ENCODE peak calls at places on chromosomes 7 and 10, in nine cellular contexts. One of them, this sample, is unnamed.

GRCh38 chr10:35040761-35041501 is 49.2 kb downstream of the CUL2 start:
- DNase-seq in NT2/D1: no peak
- DNase-seq in activated CD8-positive, alpha-beta memory T cell treated with anti-CD3 and anti-CD28 coated beads for 4 hours: no peak
- DNase-seq in posterior vena cava: no peak
- DNase-seq in GM12865: no peak
- DNase-seq in cardiac muscle cell: no peak
- DNase-seq in cardiac fibroblast: peak
- DNase-seq in caudate nucleus: no peak
- DNase-seq in HCEC 1CT: peak
- DNase-seq in this sample: no peak

GRCh38 chr10:47282005-47282656 is 17.9 kb upstream of the GDF10 start:
- DNase-seq in NT2/D1: no peak
- DNase-seq in activated CD8-positive, alpha-beta memory T cell treated with anti-CD3 and anti-CD28 coated beads for 4 hours: no peak
- DNase-seq in posterior vena cava: no peak
- DNase-seq in GM12865: no peak
- DNase-seq in cardiac muscle cell: no peak
- DNase-seq in cardiac fibroblast: no peak
- DNase-seq in caudate nucleus: no peak
- DNase-seq in HCEC 1CT: no peak
- DNase-seq in this sample: no peak

GRCh38 chr10:54284526-54285193 is 516.4 kb downstream of the PCDH15 start:
- DNase-seq in NT2/D1: no peak
- DNase-seq in activated CD8-positive, alpha-beta memory T cell treated with anti-CD3 and anti-CD28 coated beads for 4 hours: no peak
- DNase-seq in posterior vena cava: no peak
- DNase-seq in GM12865: no peak
- DNase-seq in cardiac muscle cell: no peak
- DNase-seq in cardiac fibroblast: no peak
- DNase-seq in caudate nucleus: no peak
- DNase-seq in HCEC 1CT: no peak
- DNase-seq in this sample: no peak

GRCh38 chr10:21516270-21517131 is 9.0 kb downstream of the SKIDA1 start:
- DNase-seq in NT2/D1: no peak
- DNase-seq in activated CD8-positive, alpha-beta memory T cell treated with anti-CD3 and anti-CD28 coated beads for 4 hours: no peak
- DNase-seq in posterior vena cava: peak
- DNase-seq in GM12865: peak
- DNase-seq in cardiac muscle cell: peak
- DNase-seq in cardiac fibroblast: peak
- DNase-seq in caudate nucleus: peak
- DNase-seq in HCEC 1CT: peak
- DNase-seq in this sample: peak

GRCh38 chr7:19404912-19405329 is 259.7 kb upstream of the FERD3L start:
- DNase-seq in NT2/D1: peak
- DNase-seq in activated CD8-positive, alpha-beta memory T cell treated with anti-CD3 and anti-CD28 coated beads for 4 hours: no peak
- DNase-seq in posterior vena cava: no peak
- DNase-seq in GM12865: no peak
- DNase-seq in cardiac muscle cell: peak
- DNase-seq in cardiac fibroblast: peak
- DNase-seq in caudate nucleus: no peak
- DNase-seq in HCEC 1CT: peak
- DNase-seq in this sample: no peak

GRCh38 chr7:156739596-156739995 is 99.0 kb downstream of the RNF32 start:
- DNase-seq in NT2/D1: no peak
- DNase-seq in activated CD8-positive, alpha-beta memory T cell treated with anti-CD3 and anti-CD28 coated beads for 4 hours: no peak
- DNase-seq in posterior vena cava: no peak
- DNase-seq in GM12865: no peak
- DNase-seq in cardiac muscle cell: no peak
- DNase-seq in cardiac fibroblast: no peak
- DNase-seq in caudate nucleus: no peak
- DNase-seq in HCEC 1CT: no peak
- DNase-seq in this sample: no peak

GRCh38 chr7:69817096-69817495 is 218.8 kb downstream of the AUTS2 start:
- DNase-seq in NT2/D1: no peak
- DNase-seq in activated CD8-positive, alpha-beta memory T cell treated with anti-CD3 and anti-CD28 coated beads for 4 hours: no peak
- DNase-seq in posterior vena cava: no peak
- DNase-seq in GM12865: no peak
- DNase-seq in cardiac muscle cell: no peak
- DNase-seq in cardiac fibroblast: peak
- DNase-seq in caudate nucleus: no peak
- DNase-seq in HCEC 1CT: no peak
- DNase-seq in this sample: no peak

GRCh38 chr7:90686146-90686545 is 90.0 kb downstream of the CDK14 start:
- DNase-seq in NT2/D1: no peak
- DNase-seq in activated CD8-positive, alpha-beta memory T cell treated with anti-CD3 and anti-CD28 coated beads for 4 hours: no peak
- DNase-seq in posterior vena cava: no peak
- DNase-seq in GM12865: no peak
- DNase-seq in cardiac muscle cell: no peak
- DNase-seq in cardiac fibroblast: no peak
- DNase-seq in caudate nucleus: no peak
- DNase-seq in HCEC 1CT: no peak
- DNase-seq in this sample: no peak

GRCh38 chr10:124005991-124006392 is 87.4 kb downstream of the CHST15 start:
- DNase-seq in NT2/D1: no peak
- DNase-seq in activated CD8-positive, alpha-beta memory T cell treated with anti-CD3 and anti-CD28 coated beads for 4 hours: no peak
- DNase-seq in posterior vena cava: peak
- DNase-seq in GM12865: no peak
- DNase-seq in cardiac muscle cell: no peak
- DNase-seq in cardiac fibroblast: no peak
- DNase-seq in caudate nucleus: no peak
- DNase-seq in HCEC 1CT: no peak
- DNase-seq in this sample: no peak

GRCh38 chr7:34225193-34225592 is 319.9 kb downstream of the BMPER start:
- DNase-seq in NT2/D1: peak
- DNase-seq in activated CD8-positive, alpha-beta memory T cell treated with anti-CD3 and anti-CD28 coated beads for 4 hours: no peak
- DNase-seq in posterior vena cava: no peak
- DNase-seq in GM12865: no peak
- DNase-seq in cardiac muscle cell: no peak
- DNase-seq in cardiac fibroblast: no peak
- DNase-seq in caudate nucleus: no peak
- DNase-seq in HCEC 1CT: no peak
- DNase-seq in this sample: no peak

GRCh38 chr7:70091362-70091761 is 493.1 kb downstream of the AUTS2 start:
- DNase-seq in NT2/D1: no peak
- DNase-seq in activated CD8-positive, alpha-beta memory T cell treated with anti-CD3 and anti-CD28 coated beads for 4 hours: no peak
- DNase-seq in posterior vena cava: no peak
- DNase-seq in GM12865: no peak
- DNase-seq in cardiac muscle cell: no peak
- DNase-seq in cardiac fibroblast: no peak
- DNase-seq in caudate nucleus: no peak
- DNase-seq in HCEC 1CT: no peak
- DNase-seq in this sample: no peak

GRCh38 chr10:16828114-16828568 is 10.9 kb upstream of the RSU1 start:
- DNase-seq in NT2/D1: peak
- DNase-seq in activated CD8-positive, alpha-beta memory T cell treated with anti-CD3 and anti-CD28 coated beads for 4 hours: no peak
- DNase-seq in posterior vena cava: no peak
- DNase-seq in GM12865: peak
- DNase-seq in cardiac muscle cell: peak
- DNase-seq in cardiac fibroblast: peak
- DNase-seq in caudate nucleus: peak
- DNase-seq in HCEC 1CT: peak
- DNase-seq in this sample: peak

GRCh38 chr10:127243490-127244272 is 47.3 kb upstream of the INSYN2A start:
- DNase-seq in NT2/D1: peak
- DNase-seq in activated CD8-positive, alpha-beta memory T cell treated with anti-CD3 and anti-CD28 coated beads for 4 hours: no peak
- DNase-seq in posterior vena cava: no peak
- DNase-seq in GM12865: no peak
- DNase-seq in cardiac muscle cell: peak
- DNase-seq in cardiac fibroblast: peak
- DNase-seq in caudate nucleus: no peak
- DNase-seq in HCEC 1CT: peak
- DNase-seq in this sample: no peak

GRCh38 chr10:43857206-43857952 is 208.7 kb upstream of the ZNF32 start:
- DNase-seq in NT2/D1: no peak
- DNase-seq in activated CD8-positive, alpha-beta memory T cell treated with anti-CD3 and anti-CD28 coated beads for 4 hours: no peak
- DNase-seq in posterior vena cava: peak
- DNase-seq in GM12865: no peak
- DNase-seq in cardiac muscle cell: no peak
- DNase-seq in cardiac fibroblast: peak
- DNase-seq in caudate nucleus: no peak
- DNase-seq in HCEC 1CT: peak
- DNase-seq in this sample: no peak

GRCh38 chr10:20746856-20747255 is 150.3 kb downstream of the NEBL start:
- DNase-seq in NT2/D1: no peak
- DNase-seq in activated CD8-positive, alpha-beta memory T cell treated with anti-CD3 and anti-CD28 coated beads for 4 hours: no peak
- DNase-seq in posterior vena cava: no peak
- DNase-seq in GM12865: no peak
- DNase-seq in cardiac muscle cell: no peak
- DNase-seq in cardiac fibroblast: no peak
- DNase-seq in caudate nucleus: no peak
- DNase-seq in HCEC 1CT: no peak
- DNase-seq in this sample: no peak

GRCh38 chr10:92420554-92421275 is 129.7 kb downstream of the MARCHF5 start:
- DNase-seq in NT2/D1: no peak
- DNase-seq in activated CD8-positive, alpha-beta memory T cell treated with anti-CD3 and anti-CD28 coated beads for 4 hours: no peak
- DNase-seq in posterior vena cava: peak
- DNase-seq in GM12865: no peak
- DNase-seq in cardiac muscle cell: no peak
- DNase-seq in cardiac fibroblast: no peak
- DNase-seq in caudate nucleus: no peak
- DNase-seq in HCEC 1CT: no peak
- DNase-seq in this sample: no peak

GRCh38 chr10:48940958-48941357 is 1.3 kb upstream of the LRRC18 start:
- DNase-seq in NT2/D1: no peak
- DNase-seq in activated CD8-positive, alpha-beta memory T cell treated with anti-CD3 and anti-CD28 coated beads for 4 hours: no peak
- DNase-seq in posterior vena cava: no peak
- DNase-seq in GM12865: no peak
- DNase-seq in cardiac muscle cell: no peak
- DNase-seq in cardiac fibroblast: no peak
- DNase-seq in caudate nucleus: no peak
- DNase-seq in HCEC 1CT: no peak
- DNase-seq in this sample: no peak

GRCh38 chr10:131440405-131441360 is 129.2 kb upstream of the TCERG1L start:
- DNase-seq in NT2/D1: no peak
- DNase-seq in activated CD8-positive, alpha-beta memory T cell treated with anti-CD3 and anti-CD28 coated beads for 4 hours: no peak
- DNase-seq in posterior vena cava: peak
- DNase-seq in GM12865: no peak
- DNase-seq in cardiac muscle cell: no peak
- DNase-seq in cardiac fibroblast: no peak
- DNase-seq in caudate nucleus: no peak
- DNase-seq in HCEC 1CT: no peak
- DNase-seq in this sample: no peak

GRCh38 chr10:32317795-32318194 is 29.2 kb downstream of the EPC1 start:
- DNase-seq in NT2/D1: no peak
- DNase-seq in activated CD8-positive, alpha-beta memory T cell treated with anti-CD3 and anti-CD28 coated beads for 4 hours: no peak
- DNase-seq in posterior vena cava: no peak
- DNase-seq in GM12865: peak
- DNase-seq in cardiac muscle cell: no peak
- DNase-seq in cardiac fibroblast: no peak
- DNase-seq in caudate nucleus: no peak
- DNase-seq in HCEC 1CT: no peak
- DNase-seq in this sample: peak

This sample was measured in CD4-positive, alpha-beta memory T cell.